ENCODE peak calls at places on chromosomes 3 and 15, in five cellular contexts. I is PC-9; A is glutamatergic neuron; N is MV-4-11; X is naive thymus-derived CD8-positive, alpha-beta T cell. O is an unnamed sample.

GRCh38 chr15:101537681-101538080 is 48.2 kb upstream of the PCSK6 start:
- DNase-seq in I (no peak), A (no peak), N (peak; percentile 78), X (no peak), O (no peak)

GRCh38 chr15:70853270-70853854 is 595 bp downstream of the LARP6 start:
- DNase-seq in I (peak; percentile 26), A (peak; percentile 40), N (no peak), X (no peak), O (peak; percentile 5)

GRCh38 chr15:49619226-49619625 is 1.4 kb downstream of the FAM227B start:
- DNase-seq in I (no peak), A (no peak), N (peak; percentile 37), X (no peak), O (no peak)

GRCh38 chr3:185824051-185824466 is 783 bp downstream of the IGF2BP2 start:
- DNase-seq in I (peak; percentile 46), A (peak; percentile 35), N (no peak), X (no peak), O (no peak)

GRCh38 chr3:111936967-111937366 is 41.9 kb upstream of the ABHD10 start:
- DNase-seq in I (no peak), A (no peak), N (no peak), X (no peak), O (no peak)

GRCh38 chr15:96484830-96485229 is 154.3 kb downstream of the NR2F2 start:
- DNase-seq in I (no peak), A (no peak), N (no peak), X (no peak), O (no peak)

GRCh38 chr3:53161820-53162671 is 1.0 kb downstream of the PRKCD start:
- DNase-seq in I (no peak), A (peak; percentile 69), N (peak; percentile 46), X (peak; percentile 29), O (no peak)

GRCh38 chr15:77035999-77036471 is 34.9 kb downstream of the TSPAN3 start:
- DNase-seq in I (no peak), A (no peak), N (no peak), X (no peak), O (no peak)

GRCh38 chr3:159953320-159953719 is 35.3 kb upstream of the IL12A start:
- DNase-seq in I (no peak), A (no peak), N (peak; percentile 74), X (no peak), O (no peak)

GRCh38 chr3:133663569-133664313 is 2.0 kb upstream of the TOPBP1 start:
- DNase-seq in I (peak; percentile 11), A (no peak), N (peak; percentile 66), X (peak; percentile 62), O (peak; percentile 61)

GRCh38 chr3:23735575-23736326 is 70.0 kb upstream of the UBE2E1 start:
- DNase-seq in I (no peak), A (peak; percentile 60), N (no peak), X (no peak), O (peak; percentile 82)

GRCh38 chr3:113110263-113110662 is 101.1 kb upstream of the BOC start:
- DNase-seq in I (no peak), A (no peak), N (no peak), X (no peak), O (no peak)

GRCh38 chr3:46193436-46193835 is 14.7 kb downstream of the CCR1 start:
- DNase-seq in I (no peak), A (no peak), N (peak; percentile 93), X (no peak), O (no peak)

GRCh38 chr3:16618721-16619120 is 13.5 kb upstream of the DAZL start:
- DNase-seq in I (no peak), A (no peak), N (no peak), X (no peak), O (no peak)

GRCh38 chr3:39907981-39908380 is 98.6 kb downstream of the MYRIP start:
- DNase-seq in I (no peak), A (no peak), N (no peak), X (no peak), O (no peak)

GRCh38 chr15:89756897-89757296 is 5.8 kb upstream of the MESP1 start:
- DNase-seq in I (no peak), A (no peak), N (no peak), X (no peak), O (no peak)

GRCh38 chr15:46548989-46549388 is 914.2 kb downstream of the SQOR start:
- DNase-seq in I (no peak), A (no peak), N (no peak), X (no peak), O (no peak)

GRCh38 chr15:90836296-90836871 is 32.0 kb upstream of the FURIN start:
- DNase-seq in I (no peak), A (no peak), N (peak; percentile 23), X (no peak), O (peak; percentile 29)

GRCh38 chr3:16081661-16082060 is 92.8 kb upstream of the GALNT15 start:
- DNase-seq in I (no peak), A (no peak), N (no peak), X (no peak), O (no peak)

O was measured in NCI-H345.